ENCODE peak calls at places on chromosomes 3 and 15, in eight cellular contexts. A, L, D, J, S, Q, K and O are unnamed samples.

GRCh38 chr3:32095431-32095830 is 11.0 kb upstream of the GPD1L start:
- DNase-seq in A (peak; percentile 82), L (peak; percentile 57), D (no peak), J (no peak), S (no peak), Q (no peak), K (no peak), O (no peak)

GRCh38 chr3:74897006-74897405 is 282.5 kb upstream of the CNTN3 start:
- DNase-seq in A (peak; percentile 5), L (no peak), D (no peak), J (no peak), S (no peak), Q (no peak), K (peak; percentile 56), O (no peak)

GRCh38 chr15:42332331-42332730 is 27.0 kb upstream of the CAPN3 start:
- DNase-seq in A (no peak), L (no peak), D (no peak), J (no peak), S (no peak), Q (no peak), K (no peak), O (peak; percentile 82)

GRCh38 chr3:112132975-112133448 is at the start of gene GCSAM:
- DNase-seq in A (no peak), L (no peak), D (no peak), J (no peak), S (no peak), Q (peak; percentile 100), K (no peak), O (no peak)

GRCh38 chr3:57068437-57069089 is 8.1 kb downstream of the SPATA12 start:
- DNase-seq in A (peak; percentile 68), L (no peak), D (no peak), J (peak; percentile 81), S (peak; percentile 33), Q (peak; percentile 95), K (no peak), O (peak; percentile 61)

GRCh38 chr3:64501298-64501906 is 186.4 kb downstream of the ADAMTS9 start:
- DNase-seq in A (peak; percentile 51), L (peak; percentile 97), D (no peak), J (no peak), S (no peak), Q (no peak), K (no peak), O (peak; percentile 97)

GRCh38 chr3:100634493-100635272 is 25.3 kb downstream of the ADGRG7 start:
- DNase-seq in A (peak; percentile 63), L (peak; percentile 38), D (no peak), J (peak; percentile 31), S (no peak), Q (peak; percentile 31), K (no peak), O (peak; percentile 6)

GRCh38 chr15:39736646-39737550 is 45.7 kb downstream of the FSIP1 start:
- DNase-seq in A (no peak), L (no peak), D (no peak), J (no peak), S (no peak), Q (no peak), K (no peak), O (no peak)

GRCh38 chr3:30984855-30985793 is 90.7 kb upstream of the GADL1 start:
- DNase-seq in A (peak; percentile 4), L (no peak), D (no peak), J (no peak), S (no peak), Q (no peak), K (no peak), O (peak; percentile 13)

GRCh38 chr15:89278307-89278706 is 34.5 kb downstream of the FANCI start:
- DNase-seq in A (no peak), L (no peak), D (no peak), J (no peak), S (no peak), Q (no peak), K (no peak), O (peak; percentile 36)

GRCh38 chr15:89283201-89283600 is 39.4 kb downstream of the FANCI start:
- DNase-seq in A (no peak), L (no peak), D (no peak), J (no peak), S (no peak), Q (no peak), K (no peak), O (no peak)
- H3K4me2 ChIP-seq in A (no peak overlapping the region), L (no peak overlapping the region), D (no peak overlapping the region), J (no peak overlapping the region), S (no peak overlapping the region), Q (no peak overlapping the region), K (no peak overlapping the region), O (no peak overlapping the region)

DNA sequence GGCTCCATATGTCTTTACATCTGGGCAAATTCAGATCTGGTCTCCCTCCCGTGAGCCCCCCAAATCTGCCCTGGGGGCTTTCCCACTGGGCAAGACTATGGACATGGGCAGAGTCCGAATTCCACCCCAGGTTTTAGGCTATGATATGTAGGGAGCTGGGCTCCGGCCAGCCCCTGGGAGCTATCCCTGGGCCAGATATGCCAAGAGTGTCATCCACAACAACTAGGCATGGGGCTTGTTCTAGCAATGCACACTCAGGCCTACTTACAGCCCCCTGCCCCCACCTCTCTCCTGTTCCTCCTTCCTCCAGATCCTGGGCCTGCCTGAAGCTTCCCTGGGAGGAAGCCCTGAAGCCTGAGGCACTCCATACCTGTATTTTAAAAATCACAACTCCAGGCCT is 622 bp downstream of the XIRP1 start:
- DNase-seq in A (no peak), L (no peak), D (no peak), J (no peak), S (no peak), Q (no peak), K (no peak), O (no peak)
- TF ChIP-seq RAD21 in A (no peak), L (no peak), D (no peak), J (no peak), S (no peak), Q (no peak), K (no peak), O (no peak)

DNA sequence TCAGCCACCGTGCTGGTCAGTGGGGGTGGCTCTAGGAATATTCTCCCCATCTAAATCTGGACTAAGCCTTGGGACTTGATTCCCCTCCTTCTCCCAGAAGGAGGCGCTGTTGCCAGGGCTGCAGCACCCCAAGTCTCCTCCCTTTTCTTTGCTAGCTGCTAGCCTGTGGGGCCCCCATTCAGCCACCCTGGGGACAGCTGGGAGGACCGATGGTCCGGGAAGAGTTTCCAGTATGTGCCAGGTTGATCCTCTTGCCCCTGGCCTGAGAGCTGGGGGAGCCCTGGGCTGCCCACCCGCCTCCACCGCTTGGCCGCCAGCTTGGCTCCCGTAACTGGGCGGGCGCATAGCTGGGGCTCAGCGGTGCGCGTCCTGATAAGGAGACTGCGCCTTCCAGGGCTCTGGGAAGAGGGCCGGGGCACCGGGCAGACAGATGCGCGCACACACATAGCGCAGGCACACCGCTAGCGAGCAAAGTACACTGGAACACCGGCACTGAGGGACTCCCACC is 4.2 kb downstream of the SMAD6 start:
- DNase-seq in A (peak; percentile 61), L (no peak), D (no peak), J (no peak), S (peak; percentile 65), Q (no peak), K (peak; percentile 74), O (peak; percentile 35)
- H3K4me2 ChIP-seq in A (peak overlapping the region; percentile 97), L (no peak overlapping the region), D (peak overlapping the region; percentile 6), J (peak overlapping the region; percentile 69), S (no peak overlapping the region), Q (no peak overlapping the region), K (peak overlapping the region; percentile 95), O (peak overlapping the region; percentile 99)

GRCh38 chr3:179189764-179190163 is 41.6 kb downstream of the PIK3CA start:
- DNase-seq in A (no peak), L (no peak), D (no peak), J (no peak), S (no peak), Q (no peak), K (no peak), O (peak; percentile 84)
- TF ChIP-seq RAD21 in A (no peak), L (no peak), D (no peak), J (no peak), S (no peak), Q (no peak), K (no peak), O (no peak)

DNA sequence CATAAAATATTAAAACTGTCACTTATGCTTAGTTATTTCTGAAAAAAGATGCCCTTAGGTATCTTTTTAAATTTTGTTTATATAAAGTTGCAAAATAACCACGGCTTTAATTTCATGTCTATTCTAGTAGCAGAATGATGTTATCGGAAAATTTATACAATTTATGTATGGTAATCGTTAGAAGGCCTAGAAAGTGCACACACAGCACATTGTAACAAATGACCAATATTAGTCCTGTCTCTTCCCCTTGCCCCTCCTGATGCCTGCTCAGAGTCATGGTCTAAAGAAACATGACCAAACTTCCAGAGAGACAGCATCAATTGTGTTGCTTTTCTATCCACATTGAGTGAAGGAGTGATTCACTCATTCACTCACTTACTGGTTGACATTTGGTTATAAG is 6.2 kb upstream of the LPP start:
- DNase-seq in A (no peak), L (no peak), D (no peak), J (no peak), S (no peak), Q (no peak), K (no peak), O (no peak)
- H3K4me2 ChIP-seq in A (no peak overlapping the region), L (no peak overlapping the region), D (no peak overlapping the region), J (no peak overlapping the region), S (no peak overlapping the region), Q (no peak overlapping the region), K (no peak overlapping the region), O (no peak overlapping the region)

GRCh38 chr15:63939531-63940130 is 105.9 kb upstream of the HERC1 start:
- DNase-seq in A (no peak), L (peak; percentile 88), D (no peak), J (no peak), S (no peak), Q (peak; percentile 15), K (no peak), O (peak; percentile 75)
- TF ChIP-seq RAD21 in A (no peak), L (no peak), D (no peak), J (no peak), S (no peak), Q (no peak), K (no peak), O (no peak)

DNA sequence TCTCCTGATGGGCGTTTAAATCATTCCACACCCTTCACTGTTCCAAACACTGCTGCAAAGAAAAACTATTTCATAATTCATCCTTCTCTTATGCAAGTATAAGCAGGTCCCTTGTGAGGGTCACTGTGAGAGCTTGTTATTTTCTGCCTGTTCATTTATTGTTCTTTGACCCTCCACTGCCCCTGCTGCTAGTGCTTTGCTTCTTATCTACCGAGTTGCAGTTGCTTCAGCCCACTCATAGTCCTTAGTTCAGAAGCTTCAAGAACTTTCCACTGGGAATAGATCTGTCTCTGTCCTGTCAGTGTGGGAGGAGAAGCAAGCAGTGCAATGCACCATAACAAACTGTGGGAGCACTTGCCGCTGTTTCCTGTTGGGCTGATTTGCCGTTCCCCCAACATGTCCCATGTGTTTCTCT is 39.8 kb downstream of the RIOX2 start:
- DNase-seq in A (no peak), L (no peak), D (no peak), J (no peak), S (peak; percentile 38), Q (no peak), K (no peak), O (no peak)
- H3K4me2 ChIP-seq in A (no peak overlapping the region), L (no peak overlapping the region), D (no peak overlapping the region), J (no peak overlapping the region), S (peak overlapping the region; percentile 65), Q (no peak overlapping the region), K (no peak overlapping the region), O (no peak overlapping the region)